ENCODE peak calls at places on chromosomes 3 and 15, in ten cellular contexts. I, M, G, F, U, D, O, A, S and Y are unnamed samples.

GRCh38 chr15:49083471-49084284 is 37.4 kb upstream of the SECISBP2L start:
- DNase-seq in G (no peak), S (no peak), O (no peak), D (no peak), F (no peak), I (no peak), M (peak), U (no peak), A (peak), Y (peak)

GRCh38 chr3:144162042-144162441 is 190.4 kb downstream of the DIPK2A start:
- DNase-seq in G (peak), U (no peak), S (peak), F (no peak), I (no peak), M (peak), O (no peak), D (no peak), A (peak), Y (peak)

GRCh38 chr3:104069114-104069513 is 1297.6 kb upstream of the ALCAM start:
- DNase-seq in I (no peak), S (no peak), U (no peak), F (no peak), A (peak), O (peak), G (peak), D (no peak), M (no peak), Y (peak)

GRCh38 chr3:101941253-101942039 is 92.1 kb downstream of the NFKBIZ start:
- DNase-seq in I (no peak), M (no peak), D (no peak), U (no peak), G (peak), O (no peak), A (no peak), S (no peak), F (no peak), Y (peak)

GRCh38 chr3:195895078-195895899 is 13.1 kb downstream of the TNK2 start:
- DNase-seq in I (peak), G (no peak), D (peak), M (no peak), F (peak), O (no peak), A (no peak), S (peak), U (peak), Y (no peak)

GRCh38 chr15:87954783-87955182 is 301.8 kb downstream of the NTRK3 start:
- DNase-seq in F (no peak), O (no peak), D (no peak), I (no peak), M (no peak), U (no peak), S (no peak), G (no peak), A (no peak), Y (no peak)

GRCh38 chr15:67641453-67641852 is 99.0 kb downstream of the MAP2K5 start:
- DNase-seq in U (no peak), G (no peak), A (no peak), S (no peak), F (no peak), I (no peak), O (no peak), M (no peak), D (no peak), Y (no peak)

GRCh38 chr15:60592386-60593339 is 113.7 kb upstream of the ICE2 start:
- DNase-seq in U (peak), M (no peak), I (peak), G (peak), D (peak), A (peak), O (no peak), S (peak), F (peak), Y (peak)

GRCh38 chr15:71654714-71655174 is 155.6 kb upstream of the NR2E3 start:
- DNase-seq in S (no peak), G (peak), U (no peak), F (peak), I (no peak), D (no peak), A (no peak), O (no peak), M (no peak), Y (peak)

GRCh38 chr15:83745771-83746170 is 91.8 kb downstream of the ADAMTSL3 start:
- DNase-seq in U (no peak), M (no peak), G (no peak), I (no peak), O (no peak), F (no peak), S (no peak), A (no peak), D (no peak), Y (no peak)

GRCh38 chr15:83746231-83746630 is 92.3 kb downstream of the ADAMTSL3 start:
- DNase-seq in A (no peak), O (no peak), I (no peak), D (no peak), G (peak), F (no peak), M (no peak), S (no peak), U (no peak), Y (no peak)

GRCh38 chr15:83747050-83747717 is 93.3 kb downstream of the ADAMTSL3 start:
- DNase-seq in A (peak), D (peak), G (peak), O (peak), U (no peak), I (no peak), S (no peak), M (no peak), F (peak), Y (peak)

DNA sequence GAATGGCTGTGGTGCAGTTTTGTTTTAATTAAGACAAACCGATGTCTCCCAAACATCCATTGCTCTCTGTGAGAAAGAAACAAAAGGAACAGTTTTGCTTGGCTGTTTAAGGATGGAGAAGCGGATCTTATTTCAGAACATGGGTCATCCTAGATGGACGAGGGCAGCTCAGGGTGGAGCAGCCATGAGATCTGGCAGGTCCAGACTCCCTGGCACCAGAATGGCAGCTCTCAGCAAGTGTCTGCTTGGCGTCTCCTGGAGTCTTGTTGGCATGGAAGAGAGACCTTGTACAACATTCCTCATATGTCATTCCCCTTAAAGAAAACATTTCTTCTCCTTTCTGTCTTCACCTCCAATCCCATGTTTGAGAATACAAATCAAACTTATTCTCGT is 93.8 kb downstream of the ADAMTSL3 start:
- DNase-seq in M (no peak), S (no peak), A (no peak), F (no peak), G (no peak), D (no peak), I (no peak), U (no peak), O (no peak), Y (no peak)
- H3K4me3 ChIP-seq in M (no peak), S (no peak), A (no peak), F (peak), G (no peak), D (peak), I (no peak), U (no peak), O (no peak), Y (no peak)

DNA sequence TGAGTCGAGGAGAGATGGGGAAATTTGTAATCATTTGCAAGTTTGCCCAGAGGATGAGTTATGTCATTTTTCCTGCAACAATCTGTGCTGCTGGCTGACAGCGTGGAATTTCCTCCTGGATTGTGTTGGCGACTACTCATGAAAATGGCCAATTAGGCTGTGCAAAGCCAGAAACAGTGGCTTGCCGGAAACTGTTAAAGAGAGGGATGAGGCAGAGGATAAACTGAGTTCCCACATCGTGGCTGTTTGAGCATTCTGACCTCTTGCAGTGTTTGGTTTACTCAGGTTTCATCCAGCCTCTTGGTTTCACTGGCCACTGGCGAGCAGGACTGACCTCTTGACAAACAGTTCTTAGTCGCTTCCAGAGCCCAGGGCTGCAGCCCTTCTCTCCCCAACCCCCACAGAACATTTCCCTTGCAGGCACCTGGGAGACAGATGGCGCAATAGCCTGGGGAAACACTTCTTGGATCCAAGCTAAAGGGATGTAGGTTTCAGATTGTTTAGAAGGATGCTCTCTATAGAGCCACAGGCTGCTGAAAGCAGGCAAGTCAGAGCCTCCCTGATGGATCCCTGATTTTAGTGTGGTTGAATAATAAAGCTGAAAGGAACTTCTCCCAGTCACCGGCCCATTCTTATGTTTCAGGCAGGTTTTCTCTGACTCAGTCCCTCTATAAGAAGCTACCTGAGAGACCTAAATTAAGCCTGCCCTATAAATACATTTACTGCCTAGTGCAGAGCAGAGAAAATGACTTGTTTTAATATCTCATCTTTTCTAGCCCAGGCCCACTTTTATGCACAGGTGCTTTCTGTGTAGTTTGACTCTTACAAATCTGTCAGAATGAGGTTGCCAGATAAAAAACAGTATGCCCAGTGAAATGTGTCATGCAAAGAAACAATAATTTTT is 92.8 kb upstream of the UBE2E1 start:
- DNase-seq in F (peak), M (peak), U (no peak), I (no peak), S (no peak), O (peak), G (peak), A (peak), D (peak), Y (peak)
- TF ChIP-seq CTCF in F (peak), M (no peak), U (no peak), I (no peak), S (no peak), O (peak), G (no peak), A (no peak), D (no peak), Y (peak)

DNA sequence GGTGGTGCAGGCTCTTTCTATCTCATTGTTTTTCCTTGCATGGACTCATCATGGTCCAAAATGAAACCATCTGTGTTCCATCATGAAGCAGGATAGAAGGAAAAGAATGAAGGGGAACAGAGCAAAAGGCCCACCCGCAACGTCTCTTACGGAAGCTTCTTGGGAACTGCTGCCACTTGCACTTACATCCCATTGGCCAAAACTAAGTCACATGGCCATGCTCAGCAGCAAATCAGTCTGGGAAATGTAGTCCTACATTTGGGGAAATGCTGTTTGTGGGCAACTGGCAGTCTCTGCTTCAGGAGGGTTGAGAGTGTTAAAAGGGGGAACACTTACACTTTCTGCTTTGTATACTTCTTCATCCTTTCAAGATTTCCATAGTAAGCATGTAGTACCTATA is 191.6 kb downstream of the SV2B start:
- DNase-seq in A (no peak), O (no peak), S (no peak), M (no peak), G (peak), D (no peak), F (no peak), I (no peak), U (no peak), Y (peak)
- H3K4me3 ChIP-seq in A (no peak), O (no peak), S (no peak), M (no peak), G (no peak), D (no peak), F (peak), I (no peak), U (no peak), Y (no peak)

DNA sequence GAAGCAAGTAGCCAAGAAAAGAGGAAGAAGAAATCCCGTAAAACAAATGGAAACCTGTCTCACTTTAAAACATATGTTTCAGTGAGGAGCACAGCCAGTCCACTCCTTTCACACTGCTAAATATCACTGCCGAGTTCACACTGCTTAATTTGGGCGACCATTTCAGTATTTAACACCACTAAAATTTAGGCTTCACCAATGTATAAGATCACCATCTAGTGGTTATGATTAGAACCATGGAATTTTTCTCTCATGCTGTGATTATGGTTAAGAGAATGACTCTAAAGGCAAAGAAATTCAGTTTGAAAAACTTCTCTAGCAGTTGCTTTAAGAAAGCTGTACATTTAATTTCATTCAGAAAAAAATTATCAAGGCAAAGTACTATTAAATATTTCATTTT is 16.6 kb downstream of the SLC4A7 start:
- DNase-seq in A (no peak), D (no peak), S (peak), M (no peak), U (no peak), I (no peak), F (no peak), O (no peak), G (peak), Y (peak)
- TF ChIP-seq CTCF in A (peak), D (peak), S (peak), M (peak), U (peak), I (peak), F (peak), O (peak), G (peak), Y (peak)

GRCh38 chr15:40594429-40594836 is 384 bp downstream of the KNL1 start:
- DNase-seq in U (no peak), O (no peak), F (peak), D (peak), A (peak), I (peak), S (peak), M (no peak), G (peak), Y (peak)

GRCh38 chr15:40593588-40594428 is at the start of gene KNL1:
- DNase-seq in U (peak), F (peak), M (peak), I (peak), O (peak), S (peak), D (peak), G (peak), A (peak), Y (peak)

GRCh38 chr15:40597024-40597423 is 3.0 kb downstream of the KNL1 start:
- DNase-seq in D (no peak), M (no peak), I (no peak), U (no peak), G (no peak), F (no peak), O (no peak), A (no peak), S (no peak), Y (no peak)

GRCh38 chr15:40595219-40595618 is 1.2 kb downstream of the KNL1 start:
- DNase-seq in F (no peak), I (no peak), A (no peak), D (no peak), M (no peak), S (no peak), O (no peak), G (no peak), U (no peak), Y (no peak)

GRCh38 chr15:40595773-40596172 is 1.7 kb downstream of the KNL1 start:
- DNase-seq in A (no peak), M (no peak), O (no peak), F (no peak), D (no peak), G (no peak), I (no peak), U (no peak), S (no peak), Y (peak)
- H3K4me3 ChIP-seq in A (peak), M (peak), O (no peak), F (no peak), D (no peak), G (no peak), I (no peak), U (no peak), S (peak), Y (peak)

GRCh38 chr3:120331071-120331470 is 18.1 kb downstream of the LRRC58 start:
- DNase-seq in O (no peak), D (no peak), F (no peak), G (no peak), U (no peak), I (no peak), M (no peak), S (no peak), A (no peak), Y (peak)
- TF ChIP-seq CTCF in O (no peak), D (no peak), F (no peak), G (no peak), U (no peak), I (no peak), M (no peak), S (no peak), A (no peak), Y (no peak)

GRCh38 chr3:141316851-141317250 is 51.5 kb upstream of the ZBTB38 start:
- DNase-seq in I (no peak), S (no peak), M (no peak), F (no peak), G (no peak), U (no peak), O (no peak), D (no peak), A (no peak), Y (no peak)
- H3K4me3 ChIP-seq in I (no peak), S (no peak), M (no peak), F (no peak), G (no peak), U (no peak), O (no peak), D (no peak), A (no peak), Y (no peak)